ENCODE peak calls at places on chromosomes 4 and X, in five cellular contexts. F is transverse colon, M is ovary, R is GM12878, D is stomach. J is an unnamed sample.

GRCh38 chr4:169907705-169908104 is 118.5 kb downstream of the MFAP3L start:
- DNase-seq in F (no peak), M (no peak), R (no peak), D (no peak), J (no peak)

GRCh38 chr4:150769235-150769634 is 187.3 kb downstream of the MAB21L2 start:
- DNase-seq in F (peak), M (no peak), R (no peak), D (no peak), J (no peak)

GRCh38 chr4:129240816-129241215 is 144.9 kb downstream of the C4orf33 start:
- DNase-seq in F (no peak), M (no peak), R (no peak), D (no peak), J (no peak)

GRCh38 chr4:2250003-2250763 is 8.3 kb upstream of the HAUS3 start:
- DNase-seq in F (no peak), M (peak), R (no peak), D (peak), J (peak)

GRCh38 chr4:3363411-3364141 is 70.8 kb downstream of the RGS12 start:
- DNase-seq in F (no peak), M (no peak), R (no peak), D (no peak), J (no peak)

GRCh38 chr4:4887426-4887825 is 28.0 kb downstream of the MSX1 start:
- DNase-seq in F (no peak), M (no peak), R (no peak), D (no peak), J (no peak)

GRCh38 chr4:134906404-134907023 is 704.9 kb upstream of the PABPC4L start:
- DNase-seq in F (no peak), M (no peak), R (no peak), D (no peak), J (no peak)

GRCh38 chr4:3371581-3372001 is 70.2 kb upstream of the HGFAC start:
- DNase-seq in F (no peak), M (peak), R (no peak), D (no peak), J (peak)

GRCh38 chrX:118627084-118627758 is 100.2 kb upstream of the IL13RA1 start:
- DNase-seq in F (no peak), M (no peak), R (no peak), D (no peak), J (no peak)

GRCh38 chr4:71251266-71251665 is 87.6 kb upstream of the SLC4A4 start:
- DNase-seq in F (no peak), M (no peak), R (no peak), D (no peak), J (no peak)

GRCh38 chr4:114005569-114006442 is 26.4 kb upstream of the ARSJ start:
- DNase-seq in F (no peak), M (no peak), R (no peak), D (no peak), J (no peak)

GRCh38 chr4:129043523-129043922 is 49.8 kb downstream of the SCLT1 start:
- DNase-seq in F (no peak), M (no peak), R (no peak), D (no peak), J (no peak)

DNA sequence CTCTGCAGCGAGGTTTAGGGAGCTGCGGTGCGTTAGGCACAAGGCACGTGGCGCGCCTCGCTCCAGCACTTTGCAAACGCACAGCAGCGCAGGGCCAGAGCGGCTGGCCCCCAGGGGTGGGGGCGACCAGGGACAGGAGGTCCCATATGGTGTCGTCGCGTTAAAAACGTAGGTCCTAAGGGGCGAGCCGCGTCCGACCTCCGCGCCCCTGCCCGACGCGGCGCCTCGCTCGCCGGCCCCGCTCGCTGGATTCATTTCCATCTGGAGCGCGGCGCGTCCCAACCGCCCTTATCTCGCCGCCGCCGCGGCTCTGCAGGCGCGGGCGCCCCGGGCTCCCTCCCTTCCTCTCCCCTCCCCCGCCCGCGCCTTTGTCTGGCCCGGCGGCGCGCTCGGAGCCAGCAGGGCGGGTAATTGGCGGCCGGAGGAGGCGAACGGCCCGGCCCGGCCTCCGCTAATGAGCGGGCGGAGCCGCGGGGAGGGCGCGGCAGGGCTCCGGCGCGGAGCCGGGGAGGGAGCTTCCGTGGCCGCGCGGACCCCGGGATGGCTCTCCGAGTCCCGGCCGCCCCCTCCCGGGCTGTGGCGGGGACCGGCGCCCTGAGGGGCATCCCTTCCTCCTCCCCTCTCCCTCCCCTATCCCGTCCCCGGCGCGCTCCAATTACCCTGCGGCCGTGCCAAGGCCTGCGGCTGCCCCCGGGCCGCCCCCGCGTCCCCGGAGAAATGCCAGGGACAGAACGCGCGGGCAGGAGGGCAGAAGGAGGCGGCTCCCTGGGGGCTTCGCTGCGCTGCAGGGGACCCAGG is 409.0 kb downstream of the BCOR start:
- DNase-seq in F (peak), M (peak), R (no peak), D (peak), J (no peak)
- TF ChIP-seq EP300 in F (no peak), M (no peak), R (no peak), D (no peak), J (no peak)

GRCh38 chr4:171794528-171794927 is 18.7 kb upstream of the GALNTL6 start:
- DNase-seq in F (no peak), M (no peak), R (no peak), D (no peak), J (no peak)
- TF ChIP-seq EP300 in F (no peak), M (no peak), R (no peak), D (no peak), J (no peak)

DNA sequence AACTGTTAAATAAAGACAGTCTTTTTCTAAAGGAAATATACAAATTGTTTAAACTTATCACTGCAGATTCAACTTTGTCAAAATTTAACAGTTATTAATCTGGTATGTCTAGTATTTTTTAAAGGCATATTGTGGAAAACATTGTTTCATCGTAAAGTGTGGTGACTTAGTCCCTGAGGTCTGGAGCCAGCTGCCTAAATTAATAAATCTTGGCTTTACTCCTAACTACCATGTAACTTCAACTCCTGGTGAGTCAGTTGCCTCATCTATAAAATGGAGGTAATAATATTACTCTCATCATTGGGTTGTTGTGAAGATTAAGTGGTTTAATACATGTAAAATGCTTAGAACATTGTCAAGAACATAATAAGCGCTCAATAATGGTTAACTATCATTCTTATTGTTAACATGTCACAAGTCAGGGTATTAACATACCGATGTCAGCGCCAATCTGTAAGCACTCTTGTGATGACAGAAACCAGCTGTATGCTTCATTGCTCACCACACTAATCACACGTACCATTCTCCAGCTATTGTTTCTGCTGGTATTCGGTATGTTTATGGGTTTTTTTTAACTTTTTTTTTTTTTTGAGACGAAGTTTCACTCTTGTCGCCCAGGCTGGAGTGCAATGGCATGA is 14.1 kb upstream of the SMIM43 start:
- DNase-seq in F (no peak), M (no peak), R (no peak), D (no peak), J (no peak)
- TF ChIP-seq EP300 in F (no peak), M (no peak), R (no peak), D (no peak), J (no peak)

GRCh38 chr4:146469053-146469452 is 52.7 kb downstream of the SLC10A7 start:
- DNase-seq in F (no peak), M (no peak), R (no peak), D (no peak), J (no peak)

GRCh38 chr4:146478009-146478408 is 43.7 kb downstream of the SLC10A7 start:
- DNase-seq in F (no peak), M (no peak), R (no peak), D (no peak), J (no peak)

GRCh38 chr4:146477054-146477453 is 44.7 kb downstream of the SLC10A7 start:
- DNase-seq in F (no peak), M (no peak), R (no peak), D (no peak), J (no peak)

GRCh38 chr4:146472404-146472803 is 49.3 kb downstream of the SLC10A7 start:
- DNase-seq in F (no peak), M (no peak), R (no peak), D (no peak), J (no peak)
- TF ChIP-seq EP300 in F (no peak), M (no peak), R (no peak), D (no peak), J (no peak)

DNA sequence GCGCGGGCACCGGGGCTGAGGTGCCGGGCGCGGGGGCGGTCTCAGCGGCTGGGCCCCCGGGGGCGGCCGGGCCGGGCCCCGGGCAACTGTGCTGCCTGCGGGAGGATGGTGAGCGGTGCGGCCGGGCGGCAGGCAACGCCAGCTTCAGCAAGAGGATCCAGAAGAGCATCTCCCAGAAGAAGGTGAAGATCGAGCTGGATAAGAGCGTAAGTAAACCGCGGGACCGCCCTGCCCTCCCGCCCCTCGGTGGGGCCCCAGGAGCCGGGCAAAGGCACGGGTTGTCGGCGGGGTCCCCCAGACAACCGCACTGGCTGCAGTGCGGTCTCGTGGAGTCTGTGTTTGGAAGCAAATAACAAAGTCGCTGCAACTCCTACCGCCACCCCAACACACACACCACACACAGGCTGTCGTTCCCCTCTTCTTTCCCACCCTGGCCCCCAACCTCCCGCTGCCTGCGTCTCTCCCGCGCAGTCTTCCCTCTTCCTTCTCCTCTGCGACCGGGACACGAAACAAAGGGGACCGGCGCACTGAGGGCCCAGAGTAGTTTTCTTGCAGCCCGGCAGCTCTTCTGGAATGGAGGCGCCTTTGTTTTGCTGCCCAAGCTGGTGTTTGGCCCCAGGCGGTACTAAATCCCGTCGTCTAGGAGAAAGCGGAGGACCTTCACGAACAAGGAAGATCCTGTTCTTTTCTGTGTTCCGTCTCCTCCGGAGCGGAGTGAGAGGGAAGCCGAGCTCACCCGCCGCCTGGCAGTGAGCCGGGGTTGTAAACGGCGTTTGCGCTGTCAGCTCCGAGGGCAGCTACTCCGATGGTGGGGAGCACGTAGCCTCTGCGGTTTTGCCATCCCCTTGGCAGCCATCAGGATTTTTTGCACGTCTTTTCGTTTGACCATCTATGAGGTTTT is 788 bp downstream of the SAP30 start:
- DNase-seq in F (peak), M (peak), R (no peak), D (peak), J (no peak)
- TF ChIP-seq EP300 in F (no peak), M (no peak), R (no peak), D (no peak), J (no peak)

J was measured in esophagus muscularis mucosa.